ENCODE peak calls at places on chromosome 11, in four cellular contexts. E, T, Q and Z are unnamed samples.

GRCh38 chr11:125925804-125926203 is 20.0 kb upstream of the VSIG10L2 start:
- DNase-seq in T (no peak), E (no peak), Q (no peak), Z (no peak)

GRCh38 chr11:134041791-134042696 is 26.8 kb upstream of the JAM3 start:
- DNase-seq in Q (no peak), E (no peak), T (no peak), Z (no peak)

GRCh38 chr11:78218707-78219492 is 30.2 kb downstream of the USP35 start:
- DNase-seq in E (no peak), Q (no peak), T (no peak), Z (no peak)

GRCh38 chr11:107856180-107856980 is 2.2 kb downstream of the SLC35F2 start:
- DNase-seq in Q (no peak), E (no peak), T (peak; percentile 70), Z (no peak)

GRCh38 chr11:18310800-18311340 is 11.1 kb downstream of the HPS5 start:
- DNase-seq in T (no peak), E (no peak), Q (peak; percentile 70), Z (no peak)

GRCh38 chr11:2534957-2535672 is 90.3 kb downstream of the KCNQ1 start:
- DNase-seq in T (no peak), E (no peak), Q (no peak), Z (no peak)

GRCh38 chr11:64176751-64177150 is 9.2 kb upstream of the STIP1 start:
- DNase-seq in E (no peak), Q (no peak), T (no peak), Z (no peak)

GRCh38 chr11:84264066-84264465 is 977.9 kb upstream of the CCDC90B start:
- DNase-seq in E (no peak), T (no peak), Q (no peak), Z (no peak)

GRCh38 chr11:45848654-45849081 is 1.4 kb downstream of the CRY2 start:
- DNase-seq in E (no peak), T (no peak), Q (no peak), Z (no peak)

GRCh38 chr11:129639300-129639699 is 176.3 kb upstream of the TMEM45B start:
- DNase-seq in Q (no peak), T (no peak), E (no peak), Z (peak; percentile 72)

GRCh38 chr11:112837162-112837826 is 123.9 kb upstream of the NCAM1 start:
- DNase-seq in Q (no peak), E (peak; percentile 33), T (no peak), Z (no peak)

GRCh38 chr11:93216511-93217121 is 18.8 kb upstream of the SLC36A4 start:
- DNase-seq in E (peak; percentile 27), Q (no peak), T (no peak), Z (no peak)

GRCh38 chr11:83671295-83671694 is 385.1 kb upstream of the CCDC90B start:
- DNase-seq in E (no peak), T (no peak), Q (no peak), Z (no peak)

GRCh38 chr11:35615911-35616900 is 2.1 kb upstream of the FJX1 start:
- DNase-seq in T (peak; percentile 62), E (peak; percentile 52), Q (no peak), Z (peak; percentile 52)

GRCh38 chr11:116644948-116645305 is 127.9 kb downstream of the BUD13 start:
- DNase-seq in T (no peak), Q (no peak), E (no peak), Z (no peak)

GRCh38 chr11:76860539-76861475 is at the start of gene ACER3:
- DNase-seq in E (peak; percentile 99), T (peak; percentile 96), Q (peak; percentile 45), Z (peak; percentile 90)

GRCh38 chr11:126518996-126519351 is 163.5 kb downstream of the ST3GAL4 start:
- DNase-seq in Q (no peak), T (no peak), E (peak; percentile 59), Z (no peak)

GRCh38 chr11:128316541-128317206 is 270.7 kb downstream of the ETS1 start:
- DNase-seq in E (no peak), T (no peak), Q (no peak), Z (no peak)

GRCh38 chr11:93842461-93842860 is 8.0 kb downstream of the VSTM5 start:
- DNase-seq in E (no peak), T (peak; percentile 46), Q (no peak), Z (no peak)

GRCh38 chr11:128174465-128175101 is 412.8 kb downstream of the ETS1 start:
- DNase-seq in Q (no peak), E (no peak), T (no peak), Z (no peak)

GRCh38 chr11:10480760-10481159 is 25.7 kb downstream of the AMPD3 start:
- DNase-seq in T (no peak), Q (no peak), E (peak; percentile 51), Z (no peak)

GRCh38 chr11:69007978-69008381 is 5.1 kb downstream of the MRGPRF start:
- DNase-seq in T (no peak), Q (no peak), E (no peak), Z (no peak)

GRCh38 chr11:46331653-46331984 is 15.6 kb upstream of the DGKZ start:
- DNase-seq in T (no peak), E (no peak), Q (no peak), Z (no peak)

GRCh38 chr11:12331239-12331874 is 46.0 kb upstream of the PARVA start:
- DNase-seq in T (peak; percentile 87), Q (peak; percentile 5), E (peak; percentile 70), Z (peak; percentile 83)

GRCh38 chr11:102730036-102730815 is 5.5 kb upstream of the MMP8 start:
- DNase-seq in Q (no peak), T (no peak), E (no peak), Z (no peak)

GRCh38 chr11:73152861-73153483 is 10.9 kb upstream of the FCHSD2 start:
- DNase-seq in T (no peak), E (no peak), Q (peak; percentile 97), Z (no peak)

GRCh38 chr11:31874631-31875191 is 63.6 kb upstream of the PAX6 start:
- DNase-seq in E (no peak), Q (no peak), T (no peak), Z (no peak)

GRCh38 chr11:103988595-103988969 is 47.9 kb upstream of the DDI1 start:
- DNase-seq in T (no peak), E (no peak), Q (no peak), Z (no peak)

GRCh38 chr11:94933225-94934130 is 39.9 kb downstream of the CWC15 start:
- DNase-seq in E (peak; percentile 35), Q (no peak), T (no peak), Z (no peak)

GRCh38 chr11:67347964-67348749 is 5.2 kb downstream of the POLD4 start:
- DNase-seq in E (peak; percentile 57), T (peak; percentile 81), Q (no peak), Z (peak; percentile 16)

GRCh38 chr11:111910637-111911562 is 670 bp downstream of the CRYAB start:
- DNase-seq in Q (no peak), T (peak; percentile 89), E (no peak), Z (no peak)

GRCh38 chr11:123413636-123414035 is 16.4 kb upstream of the GRAMD1B start:
- DNase-seq in T (no peak), E (no peak), Q (no peak), Z (no peak)

GRCh38 chr11:855343-855674 is 12.7 kb downstream of the TSPAN4 start:
- DNase-seq in E (no peak), T (no peak), Q (no peak), Z (no peak)

GRCh38 chr11:75523811-75524401 is 1.8 kb downstream of the GDPD5 start:
- DNase-seq in E (no peak), Q (no peak), T (no peak), Z (no peak)

GRCh38 chr11:128745296-128746183 is 51.7 kb downstream of the FLI1 start:
- DNase-seq in T (peak; percentile 12), Q (no peak), E (no peak), Z (no peak)

GRCh38 chr11:96338910-96339703 is 3.9 kb downstream of the MAML2 start:
- DNase-seq in T (no peak), Q (peak; percentile 87), E (no peak), Z (no peak)

GRCh38 chr11:108586600-108586999 is 7.0 kb downstream of the EXPH5 start:
- DNase-seq in E (no peak), Q (no peak), T (no peak), Z (peak; percentile 7)

GRCh38 chr11:124646148-124646547 is 23.5 kb downstream of the TBRG1 start:
- DNase-seq in T (no peak), E (no peak), Q (no peak), Z (no peak)

GRCh38 chr11:16468735-16469446 is 112.5 kb upstream of the SOX6 start:
- DNase-seq in T (no peak), E (no peak), Q (no peak), Z (no peak)

GRCh38 chr11:9030601-9031000 is 26.8 kb upstream of the NRIP3 start:
- DNase-seq in Q (no peak), E (no peak), T (no peak), Z (no peak)
- TF ChIP-seq RCOR1 in Q (no peak), E (no peak), T (no peak), Z (no peak)

DNA sequence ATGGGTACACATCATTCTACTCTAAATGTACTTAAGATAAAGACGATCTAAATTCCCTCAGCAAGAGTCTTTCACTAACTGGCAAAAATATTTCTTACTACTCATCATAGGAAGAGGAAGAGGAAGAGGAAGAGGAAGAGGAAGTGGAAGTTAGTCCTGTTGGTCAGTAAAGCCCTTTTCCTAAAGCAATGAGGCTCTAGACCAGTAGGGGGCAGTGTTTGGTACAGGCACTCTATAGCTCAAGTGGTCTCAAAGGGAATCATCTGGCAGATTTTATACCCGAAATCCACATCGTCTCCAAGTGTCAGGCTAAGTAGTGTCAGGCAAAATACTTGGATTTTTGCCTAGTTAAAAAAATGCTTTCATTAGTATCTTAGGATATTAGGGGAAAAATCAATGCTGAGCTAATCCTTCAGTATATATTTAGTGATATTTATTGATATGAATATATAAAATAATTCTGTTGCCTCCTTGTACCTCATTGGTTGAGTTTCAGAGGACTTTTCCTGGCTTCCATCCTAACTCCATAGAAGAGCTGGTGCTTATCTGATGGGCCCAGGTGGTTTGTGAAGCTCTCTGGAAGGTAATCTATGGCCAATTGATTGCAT is 7.7 kb downstream of the BLID start:
- DNase-seq in E (no peak), T (peak; percentile 20), Q (no peak), Z (no peak)
- TF ChIP-seq MAX in E (no peak), T (no peak), Q (no peak), Z (no peak)

GRCh38 chr11:65485820-65486219 is 13.0 kb upstream of the MALAT1 start:
- DNase-seq in Q (no peak), T (no peak), E (no peak), Z (no peak)

GRCh38 chr11:65489061-65489705 is 9.7 kb upstream of the MALAT1 start:
- DNase-seq in Q (no peak), T (peak; percentile 63), E (no peak), Z (peak; percentile 84)

GRCh38 chr11:65488273-65489058 is 10.4 kb upstream of the MALAT1 start:
- DNase-seq in E (no peak), T (peak; percentile 41), Q (no peak), Z (no peak)

GRCh38 chr11:65487467-65488272 is 11.2 kb upstream of the MALAT1 start:
- DNase-seq in T (peak; percentile 93), E (peak; percentile 90), Q (no peak), Z (peak; percentile 99)

GRCh38 chr11:65486570-65487466 is 12.0 kb upstream of the MALAT1 start:
- DNase-seq in Q (no peak), T (no peak), E (no peak), Z (no peak)
- TF ChIP-seq RCOR1 in Q (no peak), T (peak; percentile 16), E (no peak), Z (peak; percentile 29)

GRCh38 chr11:24697722-24698121 is 200.9 kb downstream of the LUZP2 start:
- DNase-seq in Q (no peak), E (no peak), T (no peak), Z (no peak)
- TF ChIP-seq MAX in Q (no peak), E (no peak), T (no peak), Z (no peak)